ENCODE peak calls at places on chromosomes 13 and 19, in four cellular contexts. U is posterior cingulate gyrus, F is foreskin fibroblast, V is A172. H is an unnamed sample.

GRCh38 chr19:6739884-6740588 is 556 bp downstream of the TRIP10 start:
- DNase-seq in U (no peak), F (peak), V (no peak), H (no peak)

GRCh38 chr19:39408392-39409206 is 2.0 kb downstream of the ZFP36 start:
- DNase-seq in U (no peak), F (peak), V (no peak), H (no peak)

GRCh38 chr13:85935868-85936467 is 136.7 kb upstream of the SLITRK6 start:
- DNase-seq in U (no peak), F (no peak), V (no peak), H (no peak)

GRCh38 chr19:55161571-55162322 is 4.2 kb upstream of the TNNI3 start:
- DNase-seq in U (no peak), F (no peak), V (no peak), H (no peak)

GRCh38 chr19:54153731-54154326 is 5.7 kb downstream of the LENG1 start:
- DNase-seq in U (no peak), F (no peak), V (no peak), H (no peak)

GRCh38 chr19:55216461-55217198 is 7.3 kb upstream of the PTPRH start:
- DNase-seq in U (peak), F (peak), V (peak), H (peak)

GRCh38 chr13:85997587-85997986 is 198.4 kb upstream of the SLITRK6 start:
- DNase-seq in U (no peak), F (no peak), V (no peak), H (no peak)

GRCh38 chr13:44158741-44159632 is 214.6 kb upstream of the SERP2 start:
- DNase-seq in U (no peak), F (no peak), V (no peak), H (no peak)

GRCh38 chr13:113730145-113730750 is 28.8 kb upstream of the TMEM255B start:
- DNase-seq in U (no peak), F (no peak), V (no peak), H (no peak)

GRCh38 chr19:41554902-41555301 is 21.1 kb upstream of the CEACAM21 start:
- DNase-seq in U (no peak), F (no peak), V (no peak), H (no peak)

H was measured in AG09309.